ENCODE peak calls at places on chromosomes 6 and 20, in seven cellular contexts. One of them, this sample, is unnamed.

GRCh38 chr6:105677671-105678475 is 275.0 kb upstream of the PREP start:
- DNase-seq in amniotic stem cell: no peak
- DNase-seq in Calu3: no peak
- DNase-seq in H54: no peak
- DNase-seq in ovary: no peak
- DNase-seq in foreskin keratinocyte: no peak
- DNase-seq in HEK293T: no peak
- DNase-seq in this sample: no peak

GRCh38 chr6:84835340-84835739 is 70.9 kb upstream of the TBX18 start:
- DNase-seq in amniotic stem cell: no peak
- DNase-seq in Calu3: no peak
- DNase-seq in H54: no peak
- DNase-seq in ovary: no peak
- DNase-seq in foreskin keratinocyte: no peak
- DNase-seq in HEK293T: no peak
- DNase-seq in this sample: no peak

GRCh38 chr6:168432196-168432595 is 8.8 kb upstream of the SMOC2 start:
- DNase-seq in amniotic stem cell: no peak
- DNase-seq in Calu3: no peak
- DNase-seq in H54: no peak
- DNase-seq in ovary: no peak
- DNase-seq in foreskin keratinocyte: no peak
- DNase-seq in HEK293T: no peak
- DNase-seq in this sample: no peak

GRCh38 chr6:10759884-10760329 is 12.3 kb downstream of the TMEM14B start:
- DNase-seq in amniotic stem cell: no peak
- DNase-seq in Calu3: peak
- DNase-seq in H54: peak
- DNase-seq in ovary: peak
- DNase-seq in foreskin keratinocyte: peak
- DNase-seq in HEK293T: no peak
- DNase-seq in this sample: peak

GRCh38 chr6:33994198-33995045 is 151.5 kb downstream of the GRM4 start:
- DNase-seq in amniotic stem cell: no peak
- DNase-seq in Calu3: no peak
- DNase-seq in H54: no peak
- DNase-seq in ovary: no peak
- DNase-seq in foreskin keratinocyte: no peak
- DNase-seq in HEK293T: no peak
- DNase-seq in this sample: no peak

GRCh38 chr6:42093582-42094329 is 43.4 kb downstream of the TAF8 start:
- DNase-seq in amniotic stem cell: no peak
- DNase-seq in Calu3: peak
- DNase-seq in H54: no peak
- DNase-seq in ovary: no peak
- DNase-seq in foreskin keratinocyte: no peak
- DNase-seq in HEK293T: no peak
- DNase-seq in this sample: no peak

GRCh38 chr6:70520575-70520974 is 46.2 kb upstream of the SDHAF4 start:
- DNase-seq in amniotic stem cell: no peak
- DNase-seq in Calu3: no peak
- DNase-seq in H54: no peak
- DNase-seq in ovary: no peak
- DNase-seq in foreskin keratinocyte: no peak
- DNase-seq in HEK293T: peak
- DNase-seq in this sample: no peak

GRCh38 chr6:130457605-130458004 is 91.8 kb downstream of the TMEM200A start:
- DNase-seq in amniotic stem cell: no peak
- DNase-seq in Calu3: no peak
- DNase-seq in H54: no peak
- DNase-seq in ovary: no peak
- DNase-seq in foreskin keratinocyte: no peak
- DNase-seq in HEK293T: no peak
- DNase-seq in this sample: no peak

GRCh38 chr20:57387463-57387862 is 3.7 kb upstream of the RBM38 start:
- DNase-seq in amniotic stem cell: no peak
- DNase-seq in Calu3: no peak
- DNase-seq in H54: no peak
- DNase-seq in ovary: peak
- DNase-seq in foreskin keratinocyte: no peak
- DNase-seq in HEK293T: no peak
- DNase-seq in this sample: no peak

GRCh38 chr6:21708181-21708580 is 114.6 kb downstream of the SOX4 start:
- DNase-seq in amniotic stem cell: no peak
- DNase-seq in Calu3: no peak
- DNase-seq in H54: no peak
- DNase-seq in ovary: no peak
- DNase-seq in foreskin keratinocyte: no peak
- DNase-seq in HEK293T: no peak
- DNase-seq in this sample: no peak

GRCh38 chr6:74879970-74880369 is 325.9 kb downstream of the COL12A1 start:
- DNase-seq in amniotic stem cell: no peak
- DNase-seq in Calu3: no peak
- DNase-seq in H54: no peak
- DNase-seq in ovary: no peak
- DNase-seq in foreskin keratinocyte: no peak
- DNase-seq in HEK293T: no peak
- DNase-seq in this sample: no peak

GRCh38 chr6:26285143-26286134 is 79.6 kb upstream of the BTN3A2 start:
- DNase-seq in amniotic stem cell: peak
- DNase-seq in Calu3: peak
- DNase-seq in H54: peak
- DNase-seq in ovary: peak
- DNase-seq in foreskin keratinocyte: peak
- DNase-seq in HEK293T: peak
- DNase-seq in this sample: peak

GRCh38 chr20:42887281-42887680 is 302.4 kb downstream of the PTPRT start:
- DNase-seq in amniotic stem cell: no peak
- DNase-seq in Calu3: no peak
- DNase-seq in H54: no peak
- DNase-seq in ovary: no peak
- DNase-seq in foreskin keratinocyte: no peak
- DNase-seq in HEK293T: no peak
- DNase-seq in this sample: no peak

GRCh38 chr6:131631625-131632284 is 3.7 kb upstream of the MED23 start:
- DNase-seq in amniotic stem cell: no peak
- DNase-seq in Calu3: no peak
- DNase-seq in H54: no peak
- DNase-seq in ovary: no peak
- DNase-seq in foreskin keratinocyte: no peak
- DNase-seq in HEK293T: no peak
- DNase-seq in this sample: no peak

GRCh38 chr6:34021001-34021838 is 124.7 kb downstream of the GRM4 start:
- DNase-seq in amniotic stem cell: no peak
- DNase-seq in Calu3: no peak
- DNase-seq in H54: no peak
- DNase-seq in ovary: no peak
- DNase-seq in foreskin keratinocyte: no peak
- DNase-seq in HEK293T: no peak
- DNase-seq in this sample: no peak

GRCh38 chr6:63813531-63813930 is 177.9 kb downstream of the PHF3 start:
- DNase-seq in amniotic stem cell: no peak
- DNase-seq in Calu3: no peak
- DNase-seq in H54: no peak
- DNase-seq in ovary: no peak
- DNase-seq in foreskin keratinocyte: no peak
- DNase-seq in HEK293T: no peak
- DNase-seq in this sample: no peak

GRCh38 chr6:107697682-107698081 is 126.4 kb downstream of the SCML4 start:
- DNase-seq in amniotic stem cell: no peak
- DNase-seq in Calu3: no peak
- DNase-seq in H54: no peak
- DNase-seq in ovary: no peak
- DNase-seq in foreskin keratinocyte: no peak
- DNase-seq in HEK293T: no peak
- DNase-seq in this sample: no peak

GRCh38 chr6:65402564-65402963 is 304.5 kb downstream of the EYS start:
- DNase-seq in amniotic stem cell: no peak
- DNase-seq in Calu3: no peak
- DNase-seq in H54: no peak
- DNase-seq in ovary: no peak
- DNase-seq in foreskin keratinocyte: no peak
- DNase-seq in HEK293T: no peak
- DNase-seq in this sample: no peak

GRCh38 chr20:38590682-38591483 is 9.9 kb downstream of the ADIG start:
- DNase-seq in amniotic stem cell: no peak
- DNase-seq in Calu3: no peak
- DNase-seq in H54: no peak
- DNase-seq in ovary: no peak
- DNase-seq in foreskin keratinocyte: no peak
- DNase-seq in HEK293T: no peak
- DNase-seq in this sample: peak

GRCh38 chr20:54524849-54525248 is 49.5 kb downstream of the DOK5 start:
- DNase-seq in amniotic stem cell: no peak
- DNase-seq in Calu3: no peak
- DNase-seq in H54: no peak
- DNase-seq in ovary: no peak
- DNase-seq in foreskin keratinocyte: no peak
- DNase-seq in HEK293T: no peak
- DNase-seq in this sample: no peak

GRCh38 chr20:5973172-5973571 is 22.7 kb downstream of the MCM8 start:
- DNase-seq in amniotic stem cell: no peak
- DNase-seq in Calu3: no peak
- DNase-seq in H54: no peak
- DNase-seq in ovary: no peak
- DNase-seq in foreskin keratinocyte: no peak
- DNase-seq in HEK293T: no peak
- DNase-seq in this sample: peak

GRCh38 chr6:169763881-169764280 is 12.5 kb downstream of the ERMARD start:
- DNase-seq in amniotic stem cell: no peak
- DNase-seq in Calu3: no peak
- DNase-seq in H54: no peak
- DNase-seq in ovary: no peak
- DNase-seq in foreskin keratinocyte: no peak
- DNase-seq in HEK293T: no peak
- DNase-seq in this sample: no peak

GRCh38 chr6:16058188-16058780 is 70.6 kb upstream of the MYLIP start:
- DNase-seq in amniotic stem cell: no peak
- DNase-seq in Calu3: no peak
- DNase-seq in H54: no peak
- DNase-seq in ovary: no peak
- DNase-seq in foreskin keratinocyte: no peak
- DNase-seq in HEK293T: no peak
- DNase-seq in this sample: no peak

GRCh38 chr6:153059311-153059710 is 56.8 kb upstream of the MTRF1L start:
- DNase-seq in amniotic stem cell: no peak
- DNase-seq in Calu3: no peak
- DNase-seq in H54: no peak
- DNase-seq in ovary: no peak
- DNase-seq in foreskin keratinocyte: no peak
- DNase-seq in HEK293T: no peak
- DNase-seq in this sample: no peak

GRCh38 chr6:89888871-89889270 is 5.4 kb upstream of the GJA10 start:
- DNase-seq in amniotic stem cell: no peak
- DNase-seq in Calu3: no peak
- DNase-seq in H54: no peak
- DNase-seq in ovary: no peak
- DNase-seq in foreskin keratinocyte: no peak
- DNase-seq in HEK293T: no peak
- DNase-seq in this sample: no peak

This sample was measured in mammary epithelial cell.